ENCODE peak calls at places on chromosomes 11 and 22, in nine cellular contexts. Q is upper lobe of right lung, V is PC-3, R is Karpas-422, L is sigmoid colon, W is adrenal gland, F is pancreas, J is spleen, E is lung. H is an unnamed sample. For H3K27me3, the result is how much of the 10 kb centered on the place peaks cover.

GRCh38 chr11:33819278-33819677 is 45.0 kb upstream of the FBXO3 start:
- DNase-seq in W (no peak), V (no peak), F (no peak), L (no peak), E (no peak), J (no peak), R (no peak), Q (no peak), H (no peak)

GRCh38 chr11:3206128-3206921 is 12.3 kb downstream of the MRGPRG start:
- DNase-seq in Q (no peak), L (no peak), E (no peak), V (no peak), J (peak), W (no peak), R (no peak), F (peak), H (no peak)

GRCh38 chr22:46572911-46573780 is 35.7 kb upstream of the CELSR1 start:
- DNase-seq in V (no peak), R (no peak), W (no peak), E (no peak), J (peak), L (peak), F (peak), Q (no peak), H (no peak)

GRCh38 chr22:35205141-35205775 is 52.0 kb upstream of the HMGXB4 start:
- DNase-seq in J (no peak), W (no peak), V (no peak), R (no peak), F (no peak), E (no peak), Q (no peak), L (no peak), H (no peak)

GRCh38 chr22:20131856-20132685 is 467 bp downstream of the ZDHHC8 start:
- DNase-seq in Q (peak), J (peak), E (peak), F (peak), R (peak), L (peak), V (no peak), W (peak), H (peak)

GRCh38 chr11:103867481-103867880 is 169.0 kb upstream of the DDI1 start:
- DNase-seq in R (no peak), F (no peak), Q (no peak), L (no peak), J (no peak), V (no peak), W (no peak), E (no peak), H (no peak)

GRCh38 chr22:39519681-39520053 is 695 bp upstream of the ATF4 start:
- DNase-seq in F (no peak), W (no peak), J (no peak), R (peak), L (peak), E (peak), V (peak), Q (no peak), H (peak)

GRCh38 chr22:36344106-36344827 is 43.5 kb downstream of the MYH9 start:
- DNase-seq in V (no peak), E (no peak), L (no peak), J (no peak), F (no peak), W (no peak), R (no peak), Q (no peak), H (peak)

GRCh38 chr11:60950024-60950423 is 2.0 kb downstream of the SLC15A3 start:
- DNase-seq in W (no peak), F (no peak), Q (no peak), E (no peak), J (peak), R (peak), V (no peak), L (peak), H (peak)

GRCh38 chr11:45620243-45620642 is 45.2 kb downstream of the CHST1 start:
- DNase-seq in R (no peak), J (no peak), E (no peak), F (no peak), L (no peak), W (no peak), V (no peak), Q (no peak), H (no peak)

GRCh38 chr11:34408580-34409172 is 30.1 kb upstream of the CAT start:
- DNase-seq in Q (no peak), V (no peak), E (no peak), W (no peak), J (no peak), L (no peak), F (no peak), R (no peak), H (no peak)

GRCh38 chr11:9568854-9569587 is 4.4 kb upstream of the WEE1 start:
- DNase-seq in W (no peak), J (no peak), E (peak), L (peak), V (peak), F (peak), Q (no peak), R (peak), H (peak)

GRCh38 chr11:14359573-14360031 is 619 bp upstream of the RRAS2 start:
- DNase-seq in L (no peak), R (no peak), Q (no peak), J (no peak), E (no peak), V (peak), F (no peak), W (no peak), H (no peak)

GRCh38 chr11:109073032-109073822 is 348.8 kb upstream of the C11orf87 start:
- DNase-seq in E (no peak), F (no peak), R (no peak), W (no peak), L (no peak), Q (no peak), V (no peak), J (no peak), H (no peak)

GRCh38 chr22:27251563-27251962 is 550.0 kb downstream of the MN1 start:
- DNase-seq in E (no peak), Q (no peak), R (no peak), W (no peak), V (no peak), F (peak), L (no peak), J (no peak), H (no peak)

GRCh38 chr11:69002743-69003231 is 10.3 kb downstream of the MRGPRF start:
- DNase-seq in Q (peak), F (no peak), L (peak), J (no peak), W (no peak), E (no peak), V (no peak), R (no peak), H (no peak)

GRCh38 chr22:28570697-28571373 is 108.8 kb downstream of the TTC28 start:
- DNase-seq in Q (no peak), F (no peak), R (no peak), W (no peak), V (peak), J (no peak), E (no peak), L (no peak), H (no peak)

GRCh38 chr11:63672934-63673539 is 1.9 kb upstream of the ATL3 start:
- DNase-seq in E (no peak), J (no peak), F (no peak), W (no peak), Q (no peak), L (no peak), R (no peak), V (peak), H (no peak)

GRCh38 chr11:73047773-73048371 is 94.2 kb downstream of the FCHSD2 start:
- DNase-seq in V (peak), E (no peak), R (peak), J (no peak), Q (no peak), W (no peak), F (no peak), L (no peak), H (no peak)

GRCh38 chr11:132402056-132402684 is 1031.8 kb downstream of the NTM start:
- DNase-seq in J (no peak), E (no peak), L (no peak), R (peak), W (no peak), Q (no peak), F (no peak), V (peak), H (peak)

GRCh38 chr11:119085523-119085878 is 820 bp downstream of the HMBS start:
- DNase-seq in L (no peak), J (no peak), V (no peak), R (no peak), W (no peak), F (no peak), Q (no peak), E (no peak), H (no peak)

GRCh38 chr11:131944709-131945108 is 574.3 kb downstream of the NTM start:
- DNase-seq in W (no peak), Q (no peak), L (no peak), R (no peak), V (no peak), E (no peak), J (no peak), F (no peak), H (no peak)

GRCh38 chr22:46638601-46639431 is 18.6 kb downstream of the GRAMD4 start:
- DNase-seq in F (peak), R (no peak), J (no peak), L (no peak), V (no peak), W (peak), E (no peak), Q (peak), H (no peak)

GRCh38 chr22:47196881-47197701 is 434.6 kb downstream of the TBC1D22A start:
- DNase-seq in V (no peak), E (no peak), R (no peak), F (no peak), Q (peak), W (no peak), J (peak), L (peak), H (no peak)

GRCh38 chr22:19959043-19959586 is 17.5 kb upstream of the TXNRD2 start:
- DNase-seq in J (peak), R (peak), E (peak), F (peak), L (peak), V (no peak), Q (peak), W (peak), H (peak)

GRCh38 chr11:84905411-84905810 is 721.7 kb downstream of the DLG2 start:
- DNase-seq in E (no peak), J (no peak), F (no peak), W (no peak), R (no peak), V (peak), L (no peak), Q (no peak), H (no peak)

GRCh38 chr11:61480936-61481335 is 27.6 kb upstream of the LRRC10B start:
- DNase-seq in L (no peak), J (no peak), F (no peak), V (peak), Q (no peak), W (no peak), R (peak), E (no peak), H (peak)

GRCh38 chr22:25626146-25626992 is 61.9 kb downstream of the GRK3 start:
- DNase-seq in L (no peak), F (no peak), E (no peak), J (no peak), Q (no peak), V (no peak), R (no peak), W (no peak), H (no peak)

DNA sequence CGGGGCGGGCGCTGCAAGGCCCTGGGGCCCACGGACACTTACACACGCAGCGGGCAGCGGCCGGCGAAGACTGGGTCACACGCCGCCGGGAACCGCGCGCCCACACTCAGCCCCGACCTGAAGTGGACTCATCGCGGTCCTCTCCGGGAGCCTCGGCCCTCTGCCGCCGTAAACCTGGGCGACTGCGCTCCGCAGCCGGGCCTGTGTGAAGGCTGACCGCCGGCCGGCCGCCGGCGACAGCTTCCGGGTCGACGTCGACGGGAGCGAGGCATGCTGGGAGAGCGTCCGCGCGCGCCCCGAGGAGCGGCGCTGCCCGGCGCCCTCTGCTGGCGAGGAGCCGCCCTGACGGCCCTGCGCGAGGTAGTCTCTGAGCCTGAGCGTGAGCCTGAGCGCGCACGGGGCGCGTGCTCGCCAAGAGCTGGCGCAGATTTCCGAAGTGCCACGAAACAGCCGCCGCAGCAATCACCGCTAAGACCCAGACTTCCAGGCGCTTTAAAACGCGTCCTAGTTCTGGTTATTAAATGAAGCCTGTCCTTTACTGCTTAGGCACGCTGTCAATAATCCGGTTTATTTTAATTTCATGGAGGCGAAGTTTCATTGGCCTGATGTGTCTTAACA is at the start of gene SNX19:
- DNase-seq in W (peak), V (peak), Q (peak), R (peak), J (peak), E (peak), L (peak), F (peak), H (peak)
- H3K4me3 ChIP-seq in W (peak), V (peak), Q (peak), R (peak), J (peak), E (peak), L (peak), F (peak), H (peak)

DNA sequence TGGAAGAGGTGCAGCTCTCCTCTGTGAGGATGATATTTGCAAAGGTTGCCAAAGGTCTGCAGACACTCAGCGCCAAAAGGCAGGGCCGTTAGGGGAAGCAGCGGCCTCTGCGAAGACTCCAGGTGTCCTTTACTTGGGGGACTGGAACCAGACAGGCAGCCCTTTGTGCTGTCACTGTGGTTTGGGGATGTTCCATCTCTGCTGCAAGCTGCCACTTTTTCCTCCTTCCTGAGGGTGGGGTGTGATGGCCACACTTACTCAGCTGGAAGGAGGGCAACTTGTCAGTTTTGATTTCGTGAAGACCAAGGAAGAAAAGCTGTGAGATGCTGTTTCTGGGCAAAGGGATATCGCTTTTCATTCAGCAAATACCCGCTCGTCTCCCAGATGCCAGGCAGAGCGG is 96.5 kb upstream of the PRR5 start:
- DNase-seq in Q (no peak), R (no peak), W (no peak), L (no peak), F (no peak), J (no peak), E (no peak), V (no peak), H (peak)
- H3K27me3 ChIP-seq in Q (under half), R (under half), W (under half), L (under half), F (under half), J (under half), E (under half), V (under half), H (under half)

DNA sequence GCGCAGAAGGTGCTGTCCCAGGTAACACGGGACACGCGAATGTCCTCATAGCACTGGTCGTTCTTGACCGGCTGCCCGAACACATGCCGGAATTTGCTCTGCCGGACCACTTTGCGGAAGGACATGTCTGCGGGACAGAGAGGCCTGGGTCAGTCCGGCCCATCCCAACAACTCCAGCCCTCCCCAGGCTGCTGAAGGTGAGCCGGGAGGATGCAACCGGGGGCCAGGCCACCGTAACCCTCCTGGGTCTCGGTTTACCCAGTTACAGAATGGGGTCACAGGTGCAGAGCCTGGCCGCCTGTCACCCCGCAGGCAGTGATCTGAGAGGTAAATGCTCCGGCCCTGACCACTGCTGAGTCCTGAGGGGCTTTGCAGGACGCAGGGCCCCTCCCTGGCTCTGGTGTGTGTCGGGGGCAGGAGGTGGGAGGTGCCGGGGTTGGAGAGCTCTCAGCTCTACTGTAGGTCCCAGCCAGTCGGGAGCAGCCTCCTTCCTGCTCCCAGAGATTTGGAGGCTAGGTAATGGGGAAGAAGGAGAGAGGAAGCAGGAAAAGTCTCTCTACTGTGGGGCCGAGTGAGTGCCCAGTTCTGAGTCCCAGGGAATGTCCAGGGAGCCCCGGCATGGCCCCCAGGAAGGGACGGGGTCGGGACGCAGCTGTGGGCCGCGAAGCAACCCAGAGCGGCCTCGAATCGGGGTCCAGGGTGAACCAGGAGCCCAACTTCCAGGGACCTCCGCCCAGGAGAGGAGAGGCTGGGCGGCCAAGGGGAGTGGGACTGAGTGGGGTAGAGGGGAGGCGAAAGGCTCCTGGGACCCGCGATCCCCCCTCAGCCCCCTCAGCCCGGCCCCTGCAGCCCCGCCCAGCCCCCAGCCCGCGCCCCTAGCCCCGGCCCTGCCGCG is 525 bp downstream of the CORO1B start:
- DNase-seq in L (no peak), V (peak), E (no peak), W (no peak), F (peak), J (peak), Q (no peak), R (peak), H (peak)
- H3K4me3 ChIP-seq in L (peak), V (peak), E (peak), W (peak), F (peak), J (peak), Q (peak), R (peak), H (peak)

GRCh38 chr11:94768602-94769511 is 701 bp downstream of the AMOTL1 start:
- DNase-seq in Q (peak), W (no peak), L (peak), E (peak), V (peak), J (peak), R (no peak), F (peak), H (peak)
- H3K27me3 ChIP-seq in Q (under half), W (under half), L (under half), E (under half), V (under half), J (under half), R (under half), F (under half), H (under half)

GRCh38 chr11:79150966-79151365 is 289.9 kb downstream of the TENM4 start:
- DNase-seq in W (no peak), R (no peak), L (no peak), F (no peak), E (no peak), Q (no peak), V (peak), J (no peak), H (no peak)
- H3K4me3 ChIP-seq in W (no peak), R (no peak), L (no peak), F (no peak), E (no peak), Q (no peak), V (no peak), J (no peak), H (no peak)

GRCh38 chr11:37061426-37061825 is 463.4 kb upstream of the RAG2 start:
- DNase-seq in J (no peak), Q (no peak), E (no peak), R (no peak), L (no peak), V (peak), W (no peak), F (no peak), H (no peak)
- H3K27me3 ChIP-seq in J (under half), Q (under half), E (under half), R (under half), L (under half), V (under half), W (under half), F (under half), H (under half)